ENCODE peak calls at places on chromosomes 6 and 20, in nine cellular contexts. R is stimulated activated CD4-positive, alpha-beta T cell treated with anti-CD3 and anti-CD28 coated beads, TNF-alpha, amount 100 ng/mL, for 48 hours; L is MM.1S; J is NCI-H2081; S is NCI-H2029; G is T-helper 1 cell; N is NCI-H1436 treated with DMSO at 0.1 percent for 48 hours; T is HS-5; Y is endothelial cell. K is an unnamed sample.

GRCh38 chr6:136788069-136788902 is 4.0 kb downstream of the MAP3K5 start:
- DNase-seq in R (no peak), L (no peak), J (no peak), S (no peak), G (no peak), N (no peak), T (peak), Y (no peak), K (no peak)

GRCh38 chr6:113802779-113803178 is 54.4 kb upstream of the MARCKS start:
- DNase-seq in R (no peak), L (no peak), J (no peak), S (no peak), G (no peak), N (no peak), T (no peak), Y (no peak), K (no peak)

GRCh38 chr6:81166770-81167169 is 585.7 kb downstream of the TENT5A start:
- DNase-seq in R (no peak), L (no peak), J (no peak), S (no peak), G (no peak), N (no peak), T (no peak), Y (no peak), K (no peak)

GRCh38 chr20:33687993-33688937 is 2.1 kb upstream of the E2F1 start:
- DNase-seq in R (no peak), L (peak), J (no peak), S (no peak), G (no peak), N (no peak), T (no peak), Y (no peak), K (no peak)

GRCh38 chr6:16205377-16206144 is 32.8 kb upstream of the GMPR start:
- DNase-seq in R (no peak), L (no peak), J (no peak), S (peak), G (no peak), N (no peak), T (peak), Y (no peak), K (no peak)

GRCh38 chr20:37999526-38000263 is 33.6 kb downstream of the TTI1 start:
- DNase-seq in R (no peak), L (no peak), J (no peak), S (no peak), G (no peak), N (no peak), T (no peak), Y (no peak), K (no peak)

GRCh38 chr6:73800997-73801396 is 105.0 kb downstream of the CD109 start:
- DNase-seq in R (no peak), L (no peak), J (no peak), S (no peak), G (no peak), N (no peak), T (no peak), Y (no peak), K (no peak)

GRCh38 chr6:36686668-36687513 is 8.4 kb downstream of the CDKN1A start:
- DNase-seq in R (no peak), L (no peak), J (no peak), S (no peak), G (no peak), N (no peak), T (no peak), Y (no peak), K (no peak)

GRCh38 chr6:170284866-170285469 is 5.9 kb downstream of the DLL1 start:
- DNase-seq in R (no peak), L (no peak), J (no peak), S (no peak), G (no peak), N (no peak), T (no peak), Y (no peak), K (no peak)

GRCh38 chr6:136969930-136970329 is 47.8 kb downstream of the SLC35D3 start:
- DNase-seq in R (no peak), L (no peak), J (peak), S (no peak), G (no peak), N (peak), T (no peak), Y (no peak), K (no peak)

GRCh38 chr6:452301-453067 is 60.9 kb downstream of the IRF4 start:
- DNase-seq in R (no peak), L (no peak), J (peak), S (no peak), G (no peak), N (no peak), T (no peak), Y (no peak), K (no peak)

GRCh38 chr20:631091-631490 is 21.0 kb upstream of the TCF15 start:
- DNase-seq in R (no peak), L (no peak), J (no peak), S (no peak), G (no peak), N (no peak), T (no peak), Y (no peak), K (no peak)

GRCh38 chr6:10272591-10272990 is 142.3 kb downstream of the TFAP2A start:
- DNase-seq in R (no peak), L (no peak), J (no peak), S (no peak), G (no peak), N (no peak), T (peak), Y (no peak), K (no peak)

GRCh38 chr6:119156742-119157494 is 78.5 kb upstream of the FAM184A start:
- DNase-seq in R (no peak), L (no peak), J (no peak), S (no peak), G (no peak), N (no peak), T (no peak), Y (no peak), K (no peak)

GRCh38 chr6:169427856-169428255 is 174.2 kb upstream of the THBS2 start:
- DNase-seq in R (no peak), L (no peak), J (no peak), S (no peak), G (no peak), N (no peak), T (no peak), Y (no peak), K (no peak)

GRCh38 chr6:43009124-43009523 is 4.6 kb downstream of the MEA1 start:
- DNase-seq in R (peak), L (no peak), J (peak), S (peak), G (no peak), N (no peak), T (no peak), Y (peak), K (no peak)

GRCh38 chr6:43129434-43130194 is 41.5 kb upstream of the SRF start:
- DNase-seq in R (no peak), L (no peak), J (no peak), S (no peak), G (no peak), N (no peak), T (no peak), Y (peak), K (no peak)

GRCh38 chr6:48615041-48615440 is 504.0 kb upstream of the PTCHD4 start:
- DNase-seq in R (no peak), L (no peak), J (no peak), S (no peak), G (no peak), N (no peak), T (no peak), Y (no peak), K (no peak)

GRCh38 chr6:105389543-105389942 is 13.3 kb downstream of the PREP start:
- DNase-seq in R (no peak), L (no peak), J (no peak), S (no peak), G (no peak), N (no peak), T (no peak), Y (no peak), K (no peak)

GRCh38 chr20:46400828-46401477 is 5.5 kb downstream of the ELMO2 start:
- DNase-seq in R (no peak), L (no peak), J (no peak), S (no peak), G (peak), N (no peak), T (peak), Y (no peak), K (no peak)

GRCh38 chr20:19497064-19497463 is 261.0 kb upstream of the RIN2 start:
- DNase-seq in R (no peak), L (no peak), J (no peak), S (no peak), G (no peak), N (no peak), T (peak), Y (no peak), K (no peak)